ENCODE peak calls at places on chromosomes 7 and 10, in nine cellular contexts. E is tibial nerve, J is fibroblast of pulmonary artery, T is Peyer's patch, A is body of pancreas, U is uterus, L is left ventricle myocardium inferior, G is cardiac muscle cell, H is HFF-Myc. I is an unnamed sample.

GRCh38 chr10:76022366-76022765 is 590.9 kb downstream of the LRMDA start:
- DNase-seq in U (no peak), A (no peak), T (no peak), H (no peak), J (no peak), G (no peak), E (no peak), L (no peak), I (no peak)

GRCh38 chr7:157528785-157529341 is 192.1 kb downstream of the DNAJB6 start:
- DNase-seq in A (no peak), U (no peak), H (no peak), T (peak), J (no peak), G (no peak), E (no peak), L (no peak), I (no peak)

GRCh38 chr7:100568176-100568935 is 5.3 kb downstream of the SAP25 start:
- DNase-seq in U (peak), A (peak), J (no peak), G (no peak), T (peak), E (no peak), L (no peak), H (no peak), I (no peak)

GRCh38 chr7:80781561-80781979 is 137.3 kb downstream of the SEMA3C start:
- DNase-seq in U (peak), H (peak), G (peak), J (peak), T (no peak), A (no peak), E (peak), L (peak), I (no peak)

GRCh38 chr10:128839134-128839533 is 627.9 kb upstream of the MGMT start:
- DNase-seq in L (no peak), A (no peak), J (no peak), U (no peak), H (no peak), G (no peak), T (no peak), E (no peak), I (no peak)

GRCh38 chr10:5587151-5588079 is 62.7 kb downstream of the CALML3 start:
- DNase-seq in E (no peak), T (no peak), H (no peak), G (peak), A (no peak), L (peak), J (peak), U (peak), I (no peak)

GRCh38 chr10:84098667-84099066 is 40.6 kb upstream of the GHITM start:
- DNase-seq in T (no peak), H (no peak), U (no peak), J (no peak), E (no peak), G (no peak), L (no peak), A (no peak), I (no peak)

GRCh38 chr10:95560288-95561199 is 627 bp downstream of the SORBS1 start:
- DNase-seq in L (peak), G (peak), U (peak), T (peak), H (no peak), E (peak), A (peak), J (peak), I (no peak)

GRCh38 chr7:7920056-7920455 is 48.5 kb upstream of the GLCCI1 start:
- DNase-seq in G (no peak), E (no peak), T (no peak), A (no peak), U (no peak), H (no peak), J (no peak), L (no peak), I (no peak)

GRCh38 chr10:5775705-5776104 is 37.5 kb downstream of the GDI2 start:
- DNase-seq in G (no peak), L (peak), E (no peak), H (no peak), T (peak), U (no peak), J (no peak), A (peak), I (no peak)

GRCh38 chr7:30168800-30169584 is 34.2 kb downstream of the MTURN start:
- DNase-seq in J (peak), T (no peak), H (peak), U (peak), G (peak), A (no peak), L (no peak), E (no peak), I (no peak)

GRCh38 chr7:108001759-108002725 is 919 bp downstream of the LAMB1 start:
- DNase-seq in G (no peak), J (no peak), H (no peak), E (no peak), U (peak), L (peak), A (peak), T (no peak), I (peak)

GRCh38 chr7:104943502-104944343 is 70.3 kb upstream of the KMT2E start:
- DNase-seq in A (peak), J (peak), T (peak), L (peak), U (peak), G (peak), E (peak), H (no peak), I (no peak)

GRCh38 chr7:28245108-28245868 is 64.7 kb upstream of the JAZF1 start:
- DNase-seq in G (no peak), A (no peak), J (no peak), U (no peak), L (no peak), T (no peak), E (no peak), H (no peak), I (no peak)

GRCh38 chr10:101839421-101840063 is 4.1 kb downstream of the KCNIP2 start:
- DNase-seq in H (no peak), T (peak), L (peak), U (no peak), E (no peak), J (peak), A (peak), G (peak), I (peak)

GRCh38 chr7:88669913-88670312 is 89.6 kb upstream of the ZNF804B start:
- DNase-seq in T (no peak), J (no peak), H (no peak), E (no peak), U (no peak), G (no peak), A (no peak), L (no peak), I (no peak)

GRCh38 chr10:80415734-80416281 is 7.5 kb downstream of the PRXL2A start:
- DNase-seq in L (no peak), J (peak), E (no peak), U (no peak), G (peak), T (no peak), A (no peak), H (no peak), I (no peak)

GRCh38 chr10:117983961-117984360 is 62.8 kb downstream of the RAB11FIP2 start:
- DNase-seq in T (no peak), J (no peak), A (no peak), H (no peak), L (no peak), G (no peak), E (no peak), U (no peak), I (no peak)

GRCh38 chr7:72408966-72409637 is 3.0 kb downstream of the CALN1 start:
- DNase-seq in T (no peak), J (no peak), L (no peak), U (no peak), H (no peak), G (no peak), A (no peak), E (no peak), I (no peak)

GRCh38 chr7:12127490-12127889 is 83.6 kb upstream of the TMEM106B start:
- DNase-seq in G (peak), J (peak), U (no peak), L (no peak), T (no peak), H (no peak), E (no peak), A (no peak), I (no peak)

GRCh38 chr10:130192276-130192848 is 56.2 kb downstream of the GLRX3 start:
- DNase-seq in U (no peak), H (no peak), J (no peak), G (no peak), A (no peak), T (no peak), E (no peak), L (no peak), I (no peak)

GRCh38 chr7:17009007-17009719 is 127.4 kb upstream of the AGR3 start:
- DNase-seq in A (no peak), H (no peak), U (no peak), G (peak), T (no peak), E (no peak), J (peak), L (no peak), I (no peak)
- TF ChIP-seq CTCF in A (peak), H (no peak), U (no peak), G (peak), T (peak), E (peak), J (peak), L (peak), I (peak)

DNA sequence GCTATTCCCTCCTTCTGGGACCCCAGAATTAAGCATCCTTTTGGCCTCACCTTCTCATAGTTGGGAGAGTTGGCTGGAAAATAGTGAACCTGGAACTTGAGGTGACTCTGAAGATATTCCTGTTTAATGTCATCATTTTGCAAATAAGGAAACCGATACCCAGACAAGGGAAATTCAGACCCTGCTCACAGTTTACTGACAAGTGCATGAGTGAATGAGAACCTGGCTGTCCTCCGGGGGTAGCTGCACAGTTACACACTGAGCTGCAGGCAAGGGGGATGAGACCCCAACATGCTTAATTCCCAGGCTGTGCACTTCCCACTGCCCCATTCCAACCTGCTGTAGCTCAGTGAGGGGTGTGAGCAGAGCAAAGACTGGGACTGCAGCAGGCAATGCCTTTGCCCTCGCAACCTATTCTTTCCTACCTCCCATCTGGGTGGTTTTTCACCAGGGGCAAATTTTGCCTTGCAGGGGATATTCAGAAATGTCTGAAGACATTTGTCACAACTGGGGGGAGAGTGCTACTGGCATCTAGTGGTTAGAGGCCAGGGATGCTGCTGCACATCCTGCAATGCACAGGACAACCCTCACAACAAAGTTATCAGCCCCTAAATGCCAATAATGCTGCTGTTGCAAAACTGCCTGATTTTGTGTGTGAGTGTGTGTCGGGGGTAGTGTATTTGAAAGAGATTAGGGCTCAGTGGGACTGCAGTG is 136.2 kb downstream of the SORCS3 start:
- DNase-seq in J (no peak), U (no peak), E (no peak), A (no peak), T (no peak), L (no peak), G (no peak), H (no peak), I (no peak)
- TF ChIP-seq CTCF in J (no peak), U (no peak), E (peak), A (no peak), T (no peak), L (peak), G (no peak), H (no peak), I (no peak)

DNA sequence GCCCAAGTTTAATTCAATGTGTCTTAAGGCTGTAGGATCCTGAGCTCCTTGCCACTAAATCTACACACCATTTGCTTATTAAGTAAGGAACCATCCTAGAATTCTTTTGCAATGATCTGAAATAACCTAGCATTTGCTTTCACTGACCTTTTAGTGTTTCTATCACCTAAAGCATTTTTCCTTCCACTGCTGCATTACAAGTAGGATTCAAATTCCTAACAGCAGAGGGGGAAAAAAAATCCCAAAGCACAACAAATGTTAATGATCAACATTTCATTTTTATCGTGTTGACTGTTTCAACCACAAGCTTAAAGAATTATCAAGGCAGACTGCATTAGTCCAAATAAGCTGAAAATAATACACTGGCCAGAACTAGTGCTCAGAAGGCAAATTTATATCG is 174.7 kb upstream of the TCF7L2 start:
- DNase-seq in G (peak), H (no peak), U (no peak), A (no peak), L (no peak), T (no peak), E (no peak), J (no peak), I (no peak)
- TF ChIP-seq CTCF in G (peak), H (peak), U (no peak), A (peak), L (no peak), T (no peak), E (no peak), J (peak), I (no peak)

DNA sequence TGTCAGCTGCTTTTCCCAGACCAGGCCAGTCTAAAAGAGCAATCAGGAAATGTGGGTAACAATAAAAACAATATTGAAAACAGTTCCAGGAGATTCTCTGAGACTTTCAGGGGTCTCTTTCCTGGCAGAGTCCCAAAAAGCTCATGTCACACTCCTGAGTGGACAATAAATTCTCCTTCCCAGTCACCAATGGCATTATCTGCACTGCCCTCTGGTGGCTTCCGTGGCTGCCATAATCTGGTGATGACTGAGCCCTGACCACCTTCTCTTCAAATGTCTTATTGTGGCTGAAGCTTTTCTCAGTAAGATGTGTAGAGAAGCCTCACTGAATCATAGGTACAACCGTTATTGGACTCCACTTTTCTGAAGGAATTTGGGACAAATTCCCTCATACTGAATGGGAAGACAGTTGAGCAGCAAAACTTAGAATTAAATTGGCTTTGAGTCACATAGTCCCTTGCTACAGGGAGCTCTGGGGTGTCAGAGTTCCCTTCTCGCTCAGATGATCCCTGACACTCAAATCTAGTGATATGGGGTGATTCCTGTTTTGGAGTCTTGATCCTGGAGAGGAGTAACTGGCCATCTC is 24.4 kb upstream of the ASAH2 start:
- DNase-seq in J (peak), G (peak), H (no peak), L (peak), U (no peak), T (peak), A (peak), E (peak), I (peak)
- TF ChIP-seq CTCF in J (peak), G (peak), H (peak), L (peak), U (peak), T (peak), A (peak), E (peak), I (peak)

GRCh38 chr7:142323706-142324105 is 65.8 kb upstream of the PRSS58 start:
- DNase-seq in A (peak), E (peak), G (peak), T (no peak), L (no peak), U (no peak), J (no peak), H (no peak), I (peak)
- TF ChIP-seq CTCF in A (peak), E (no peak), G (peak), T (peak), L (peak), U (no peak), J (no peak), H (peak), I (peak)

GRCh38 chr7:130986271-130986690 is 252.3 kb upstream of the KLF14 start:
- DNase-seq in H (no peak), G (peak), E (no peak), L (no peak), A (no peak), J (peak), T (no peak), U (no peak), I (no peak)

GRCh38 chr7:130985361-130985760 is 251.4 kb upstream of the KLF14 start:
- DNase-seq in T (no peak), A (no peak), U (no peak), J (no peak), E (no peak), L (no peak), G (no peak), H (no peak), I (no peak)

GRCh38 chr7:130987092-130987491 is 253.1 kb upstream of the KLF14 start:
- DNase-seq in L (no peak), J (no peak), T (no peak), H (no peak), G (no peak), E (no peak), A (no peak), U (no peak), I (no peak)

GRCh38 chr7:130982160-130982638 is 248.2 kb upstream of the KLF14 start:
- DNase-seq in H (no peak), A (no peak), J (peak), E (no peak), U (no peak), T (peak), L (no peak), G (peak), I (no peak)

DNA sequence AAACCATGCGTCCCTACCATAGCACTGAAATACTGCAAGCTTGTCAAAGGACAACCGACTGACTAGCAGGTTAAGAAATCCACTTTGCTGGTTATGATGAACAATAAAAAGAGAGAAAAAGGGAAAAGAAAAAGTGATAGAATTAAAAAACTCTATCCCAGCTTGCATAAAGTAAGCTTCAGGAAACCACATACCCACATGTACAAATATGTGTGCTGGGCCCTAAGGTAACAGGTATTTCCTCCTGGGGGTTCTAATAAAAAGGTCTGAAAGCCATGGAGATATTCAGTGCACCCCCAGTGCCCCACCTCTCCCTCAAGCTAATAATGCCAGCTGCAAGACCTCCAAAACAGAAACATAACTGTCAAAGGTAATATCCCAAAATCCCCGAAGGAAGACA is 248.6 kb upstream of the KLF14 start:
- DNase-seq in G (no peak), J (no peak), A (no peak), H (no peak), U (no peak), L (no peak), T (no peak), E (no peak), I (no peak)
- TF ChIP-seq CTCF in G (no peak), J (no peak), A (no peak), H (no peak), U (no peak), L (no peak), T (no peak), E (no peak), I (no peak)

GRCh38 chr10:58415757-58416156 is 30.5 kb downstream of the TFAM start:
- DNase-seq in H (no peak), T (no peak), E (no peak), A (no peak), U (no peak), J (no peak), L (no peak), G (no peak), I (no peak)

GRCh38 chr10:58409956-58410610 is 24.9 kb downstream of the TFAM start:
- DNase-seq in U (no peak), T (no peak), J (no peak), A (no peak), L (no peak), H (no peak), G (no peak), E (no peak), I (no peak)

GRCh38 chr10:58414270-58415041 is 29.2 kb downstream of the TFAM start:
- DNase-seq in H (peak), J (peak), A (peak), E (peak), G (peak), T (no peak), U (no peak), L (no peak), I (no peak)

GRCh38 chr10:58412502-58412961 is 27.3 kb downstream of the TFAM start:
- DNase-seq in J (peak), T (no peak), G (peak), E (no peak), A (no peak), U (no peak), H (no peak), L (no peak), I (no peak)
- TF ChIP-seq CTCF in J (peak), T (no peak), G (peak), E (no peak), A (no peak), U (no peak), H (peak), L (no peak), I (no peak)

GRCh38 chr7:70829221-70830059 is 302.5 kb upstream of the GALNT17 start:
- DNase-seq in T (peak), U (peak), L (peak), A (peak), G (peak), E (peak), H (peak), J (peak), I (peak)
- TF ChIP-seq CTCF in T (peak), U (peak), L (peak), A (peak), G (peak), E (peak), H (peak), J (peak), I (peak)

I was measured in endothelial cell.